ENCODE peak calls at places on chromosomes 16 and 17, in seven cellular contexts. T is mucosa of gallbladder, N is endothelial cell, G is H54, B is HFF-Myc, W is NT2/D1, O is NCI-H748 treated with DMSO at 0.1 percent for 48 hours. Y is an unnamed sample.

GRCh38 chr16:3182608-3183444 is 5.2 kb upstream of the OR1F1 start:
- DNase-seq in T (no peak), N (peak), G (peak), B (no peak), W (no peak), O (no peak), Y (peak)

GRCh38 chr17:47295874-47296255 is 27.9 kb upstream of the EFCAB13 start:
- DNase-seq in T (no peak), N (no peak), G (no peak), B (no peak), W (no peak), O (no peak), Y (no peak)

GRCh38 chr16:84826558-84826941 is 6.8 kb downstream of the CRISPLD2 start:
- DNase-seq in T (no peak), N (no peak), G (no peak), B (no peak), W (no peak), O (no peak), Y (peak)

GRCh38 chr16:471353-472198 is 46.1 kb downstream of the RAB11FIP3 start:
- DNase-seq in T (no peak), N (no peak), G (peak), B (no peak), W (peak), O (no peak), Y (no peak)

GRCh38 chr17:50661795-50662391 is 27.2 kb downstream of the ABCC3 start:
- DNase-seq in T (peak), N (peak), G (peak), B (peak), W (no peak), O (no peak), Y (peak)

GRCh38 chr17:1259910-1260389 is 10.3 kb upstream of the BHLHA9 start:
- DNase-seq in T (no peak), N (no peak), G (no peak), B (no peak), W (no peak), O (no peak), Y (no peak)

GRCh38 chr16:11201498-11202259 is 54.3 kb downstream of the SOCS1 start:
- DNase-seq in T (peak), N (no peak), G (peak), B (peak), W (peak), O (no peak), Y (peak)

GRCh38 chr17:336110-337021 is 16.2 kb downstream of the RPH3AL start:
- DNase-seq in T (peak), N (no peak), G (no peak), B (no peak), W (no peak), O (no peak), Y (peak)

GRCh38 chr17:40490289-40490853 is 11.1 kb downstream of the TNS4 start:
- DNase-seq in T (peak), N (no peak), G (no peak), B (no peak), W (no peak), O (no peak), Y (no peak)

GRCh38 chr16:53094013-53094630 is 39.3 kb downstream of the CHD9 start:
- DNase-seq in T (peak), N (peak), G (peak), B (no peak), W (no peak), O (no peak), Y (peak)

GRCh38 chr16:86216591-86216990 is 293.7 kb upstream of the FOXF1 start:
- DNase-seq in T (no peak), N (no peak), G (no peak), B (no peak), W (no peak), O (no peak), Y (no peak)

GRCh38 chr16:11163761-11164261 is 92.2 kb downstream of the SOCS1 start:
- DNase-seq in T (no peak), N (peak), G (no peak), B (no peak), W (no peak), O (no peak), Y (no peak)

GRCh38 chr17:34816806-34817205 is 144.5 kb downstream of the CCT6B start:
- DNase-seq in T (no peak), N (no peak), G (no peak), B (no peak), W (peak), O (no peak), Y (no peak)

GRCh38 chr17:3511841-3512511 is 36.2 kb downstream of the ASPA start:
- DNase-seq in T (no peak), N (no peak), G (no peak), B (peak), W (no peak), O (no peak), Y (no peak)

GRCh38 chr17:79202476-79202875 is 127.9 kb downstream of the ENGASE start:
- DNase-seq in T (no peak), N (no peak), G (no peak), B (no peak), W (no peak), O (no peak), Y (no peak)

GRCh38 chr16:81451753-81452680 is 7.4 kb downstream of the CMIP start:
- DNase-seq in T (no peak), N (no peak), G (no peak), B (no peak), W (no peak), O (no peak), Y (no peak)

GRCh38 chr17:62706598-62707424 is 79.3 kb downstream of the MRC2 start:
- DNase-seq in T (no peak), N (no peak), G (no peak), B (no peak), W (no peak), O (no peak), Y (no peak)

GRCh38 chr17:8075574-8076342 is 11.8 kb downstream of the ALOX12B start:
- DNase-seq in T (no peak), N (no peak), G (no peak), B (no peak), W (no peak), O (no peak), Y (no peak)

GRCh38 chr16:57986196-57986595 is 14.3 kb downstream of the ZNF319 start:
- DNase-seq in T (no peak), N (no peak), G (no peak), B (no peak), W (no peak), O (no peak), Y (no peak)

GRCh38 chr16:66853261-66854139 is 9.3 kb downstream of the CA7 start:
- DNase-seq in T (no peak), N (no peak), G (no peak), B (no peak), W (no peak), O (no peak), Y (no peak)

GRCh38 chr17:32881054-32881453 is 4.1 kb upstream of the MYO1D start:
- DNase-seq in T (no peak), N (no peak), G (no peak), B (no peak), W (no peak), O (no peak), Y (no peak)

GRCh38 chr17:73522107-73522506 is 122.1 kb downstream of the SDK2 start:
- DNase-seq in T (no peak), N (no peak), G (no peak), B (no peak), W (no peak), O (no peak), Y (no peak)

GRCh38 chr17:59466943-59467801 is 98.2 kb upstream of the DHX40 start:
- DNase-seq in T (no peak), N (no peak), G (no peak), B (no peak), W (no peak), O (no peak), Y (no peak)

GRCh38 chr17:74523308-74523707 is 8.0 kb downstream of the CD300LB start:
- DNase-seq in T (no peak), N (no peak), G (no peak), B (no peak), W (no peak), O (no peak), Y (no peak)

GRCh38 chr16:85354623-85355514 is 242.6 kb upstream of the CIBAR2 start:
- DNase-seq in T (no peak), N (no peak), G (peak), B (peak), W (no peak), O (no peak), Y (no peak)

GRCh38 chr17:67819722-67820121 is 5.6 kb upstream of the BPTF start:
- DNase-seq in T (no peak), N (no peak), G (no peak), B (no peak), W (no peak), O (no peak), Y (no peak)

GRCh38 chr17:55432358-55433028 is 10.9 kb upstream of the MMD start:
- DNase-seq in T (no peak), N (no peak), G (no peak), B (no peak), W (no peak), O (no peak), Y (no peak)